ENCODE peak calls at places on chromosome 14, in seven cellular contexts. One of them, this sample, is unnamed.

GRCh38 chr14:90301580-90302181 is 30.1 kb downstream of the NRDE2 start:
- DNase-seq in GM04504: no peak
- DNase-seq in NCI-H1694 treated with DMSO at 0.1 percent for 48 hours: peak; percentile 91
- DNase-seq in fibroblast of the aortic adventitia: peak; percentile 82
- DNase-seq in Kasumi-1: peak; percentile 49
- DNase-seq in non-pigmented ciliary epithelial cell: peak; percentile 41
- DNase-seq in NB4: peak; percentile 46
- DNase-seq in this sample: peak; percentile 47

GRCh38 chr14:76904740-76905569 is 78.7 kb downstream of the LRRC74A start:
- DNase-seq in NB4: peak; percentile 90
- DNase-seq in GM04504: peak; percentile 95
- DNase-seq in non-pigmented ciliary epithelial cell: peak; percentile 80
- DNase-seq in fibroblast of the aortic adventitia: peak; percentile 85
- DNase-seq in Kasumi-1: peak; percentile 70
- DNase-seq in NCI-H1694 treated with DMSO at 0.1 percent for 48 hours: no peak
- DNase-seq in this sample: peak; percentile 91

GRCh38 chr14:20996521-20996920 is 2.6 kb upstream of the SLC39A2 start:
- DNase-seq in GM04504: no peak
- DNase-seq in non-pigmented ciliary epithelial cell: no peak
- DNase-seq in Kasumi-1: no peak
- DNase-seq in fibroblast of the aortic adventitia: no peak
- DNase-seq in NCI-H1694 treated with DMSO at 0.1 percent for 48 hours: no peak
- DNase-seq in NB4: no peak
- DNase-seq in this sample: no peak

GRCh38 chr14:68733086-68733621 is 59.7 kb downstream of the ZFP36L1 start:
- DNase-seq in GM04504: no peak
- DNase-seq in NCI-H1694 treated with DMSO at 0.1 percent for 48 hours: no peak
- DNase-seq in non-pigmented ciliary epithelial cell: no peak
- DNase-seq in fibroblast of the aortic adventitia: no peak
- DNase-seq in Kasumi-1: peak; percentile 92
- DNase-seq in NB4: peak; percentile 94
- DNase-seq in this sample: peak; percentile 31

GRCh38 chr14:68476212-68476964 is 316.5 kb downstream of the ZFP36L1 start:
- DNase-seq in Kasumi-1: no peak
- DNase-seq in NCI-H1694 treated with DMSO at 0.1 percent for 48 hours: no peak
- DNase-seq in NB4: peak; percentile 8
- DNase-seq in non-pigmented ciliary epithelial cell: peak; percentile 89
- DNase-seq in GM04504: peak; percentile 97
- DNase-seq in fibroblast of the aortic adventitia: peak; percentile 92
- DNase-seq in this sample: peak; percentile 89

GRCh38 chr14:52730708-52731111 is 744 bp downstream of the STYX start:
- DNase-seq in GM04504: peak; percentile 8
- DNase-seq in NB4: no peak
- DNase-seq in NCI-H1694 treated with DMSO at 0.1 percent for 48 hours: no peak
- DNase-seq in non-pigmented ciliary epithelial cell: no peak
- DNase-seq in Kasumi-1: peak; percentile 63
- DNase-seq in fibroblast of the aortic adventitia: peak; percentile 26
- DNase-seq in this sample: no peak

GRCh38 chr14:103294091-103294490 is 39.9 kb upstream of the EIF5 start:
- DNase-seq in NCI-H1694 treated with DMSO at 0.1 percent for 48 hours: no peak
- DNase-seq in Kasumi-1: no peak
- DNase-seq in GM04504: no peak
- DNase-seq in NB4: no peak
- DNase-seq in fibroblast of the aortic adventitia: no peak
- DNase-seq in non-pigmented ciliary epithelial cell: no peak
- DNase-seq in this sample: no peak

GRCh38 chr14:55599250-55599879 is 19.4 kb downstream of the KTN1 start:
- DNase-seq in Kasumi-1: no peak
- DNase-seq in GM04504: no peak
- DNase-seq in fibroblast of the aortic adventitia: no peak
- DNase-seq in non-pigmented ciliary epithelial cell: no peak
- DNase-seq in NCI-H1694 treated with DMSO at 0.1 percent for 48 hours: no peak
- DNase-seq in NB4: no peak
- DNase-seq in this sample: no peak

GRCh38 chr14:42224053-42224888 is 617.6 kb downstream of the LRFN5 start:
- DNase-seq in GM04504: peak; percentile 30
- DNase-seq in NB4: peak; percentile 44
- DNase-seq in fibroblast of the aortic adventitia: peak; percentile 83
- DNase-seq in Kasumi-1: peak; percentile 69
- DNase-seq in NCI-H1694 treated with DMSO at 0.1 percent for 48 hours: peak; percentile 82
- DNase-seq in non-pigmented ciliary epithelial cell: peak; percentile 26
- DNase-seq in this sample: no peak

GRCh38 chr14:79836577-79836976 is 374.7 kb downstream of the DIO2 start:
- DNase-seq in non-pigmented ciliary epithelial cell: no peak
- DNase-seq in Kasumi-1: no peak
- DNase-seq in GM04504: no peak
- DNase-seq in fibroblast of the aortic adventitia: peak; percentile 2
- DNase-seq in NB4: no peak
- DNase-seq in NCI-H1694 treated with DMSO at 0.1 percent for 48 hours: no peak
- DNase-seq in this sample: no peak

GRCh38 chr14:63492391-63492790 is 50.8 kb downstream of the PPP2R5E start:
- DNase-seq in NB4: no peak
- DNase-seq in Kasumi-1: no peak
- DNase-seq in NCI-H1694 treated with DMSO at 0.1 percent for 48 hours: no peak
- DNase-seq in non-pigmented ciliary epithelial cell: no peak
- DNase-seq in GM04504: peak; percentile 59
- DNase-seq in fibroblast of the aortic adventitia: peak; percentile 71
- DNase-seq in this sample: peak; percentile 96

GRCh38 chr14:51844482-51844881 is 15.9 kb upstream of the GNG2 start:
- DNase-seq in Kasumi-1: no peak
- DNase-seq in non-pigmented ciliary epithelial cell: no peak
- DNase-seq in GM04504: no peak
- DNase-seq in NCI-H1694 treated with DMSO at 0.1 percent for 48 hours: no peak
- DNase-seq in NB4: no peak
- DNase-seq in fibroblast of the aortic adventitia: no peak
- DNase-seq in this sample: no peak

GRCh38 chr14:76091036-76091435 is 60.7 kb upstream of the GPATCH2L start:
- DNase-seq in fibroblast of the aortic adventitia: peak; percentile 18
- DNase-seq in non-pigmented ciliary epithelial cell: no peak
- DNase-seq in GM04504: peak; percentile 30
- DNase-seq in Kasumi-1: no peak
- DNase-seq in NCI-H1694 treated with DMSO at 0.1 percent for 48 hours: no peak
- DNase-seq in NB4: peak; percentile 9
- DNase-seq in this sample: no peak

This sample was measured in foreskin keratinocyte.